ENCODE peak calls at places on chromosomes 7 and 10, in eight cellular contexts. One of them, this sample, is unnamed.
A peak's percentile ranks its signal among the peaks of the same experiment; 100 is the strongest.

GRCh38 chr10:58807631-58808024 is 295.0 kb downstream of the BICC1 start:
- DNase-seq in prostate gland: no peak
- DNase-seq in colonic mucosa: no peak
- DNase-seq in mucosa of descending colon: no peak
- DNase-seq in stomach: no peak
- DNase-seq in transverse colon: no peak
- DNase-seq in body of pancreas: no peak
- DNase-seq in mammary epithelial cell: peak; percentile 86
- DNase-seq in this sample: no peak

GRCh38 chr7:18846765-18847215 is 270.6 kb downstream of the TWIST1 start:
- DNase-seq in colonic mucosa: no peak
- DNase-seq in stomach: no peak
- DNase-seq in body of pancreas: no peak
- DNase-seq in mucosa of descending colon: no peak
- DNase-seq in mammary epithelial cell: no peak
- DNase-seq in prostate gland: no peak
- DNase-seq in transverse colon: no peak
- DNase-seq in this sample: no peak

GRCh38 chr7:24968165-24968564 is 11.8 kb downstream of the OSBPL3 start:
- DNase-seq in colonic mucosa: no peak
- DNase-seq in prostate gland: no peak
- DNase-seq in body of pancreas: no peak
- DNase-seq in mammary epithelial cell: no peak
- DNase-seq in transverse colon: no peak
- DNase-seq in stomach: no peak
- DNase-seq in mucosa of descending colon: no peak
- DNase-seq in this sample: no peak

GRCh38 chr10:13100349-13101294 is 659 bp downstream of the OPTN start:
- DNase-seq in stomach: peak; percentile 34
- DNase-seq in colonic mucosa: peak; percentile 60
- DNase-seq in body of pancreas: peak; percentile 53
- DNase-seq in mucosa of descending colon: peak; percentile 72
- DNase-seq in prostate gland: peak; percentile 17
- DNase-seq in mammary epithelial cell: peak; percentile 42
- DNase-seq in transverse colon: peak; percentile 43
- DNase-seq in this sample: peak; percentile 27

GRCh38 chr7:151665363-151665762 is 145.7 kb upstream of the RHEB start:
- DNase-seq in colonic mucosa: no peak
- DNase-seq in prostate gland: no peak
- DNase-seq in transverse colon: peak; percentile 21
- DNase-seq in mammary epithelial cell: no peak
- DNase-seq in body of pancreas: peak; percentile 41
- DNase-seq in stomach: no peak
- DNase-seq in mucosa of descending colon: no peak
- DNase-seq in this sample: no peak

GRCh38 chr7:141562036-141562435 is 10.8 kb downstream of the AGK start:
- DNase-seq in mucosa of descending colon: no peak
- DNase-seq in mammary epithelial cell: no peak
- DNase-seq in transverse colon: no peak
- DNase-seq in stomach: no peak
- DNase-seq in prostate gland: no peak
- DNase-seq in body of pancreas: no peak
- DNase-seq in colonic mucosa: no peak
- DNase-seq in this sample: no peak

GRCh38 chr10:69835875-69836727 is 34.4 kb downstream of the COL13A1 start:
- DNase-seq in prostate gland: no peak
- DNase-seq in transverse colon: no peak
- DNase-seq in colonic mucosa: no peak
- DNase-seq in stomach: no peak
- DNase-seq in mammary epithelial cell: no peak
- DNase-seq in mucosa of descending colon: no peak
- DNase-seq in body of pancreas: no peak
- DNase-seq in this sample: no peak

GRCh38 chr10:122494833-122495232 is 33.5 kb downstream of the HTRA1 start:
- DNase-seq in colonic mucosa: no peak
- DNase-seq in body of pancreas: no peak
- DNase-seq in prostate gland: no peak
- DNase-seq in mammary epithelial cell: peak; percentile 87
- DNase-seq in mucosa of descending colon: no peak
- DNase-seq in stomach: no peak
- DNase-seq in transverse colon: no peak
- DNase-seq in this sample: no peak

GRCh38 chr10:121690152-121690551 is 91.9 kb upstream of the FGFR2 start:
- DNase-seq in prostate gland: no peak
- DNase-seq in colonic mucosa: no peak
- DNase-seq in transverse colon: no peak
- DNase-seq in mammary epithelial cell: no peak
- DNase-seq in body of pancreas: no peak
- DNase-seq in mucosa of descending colon: no peak
- DNase-seq in stomach: no peak
- DNase-seq in this sample: no peak

GRCh38 chr7:150479023-150479716 is 28.7 kb downstream of the GIMAP8 start:
- DNase-seq in body of pancreas: no peak
- DNase-seq in mucosa of descending colon: no peak
- DNase-seq in prostate gland: no peak
- DNase-seq in mammary epithelial cell: peak; percentile 91
- DNase-seq in transverse colon: no peak
- DNase-seq in stomach: no peak
- DNase-seq in colonic mucosa: no peak
- DNase-seq in this sample: peak; percentile 80

GRCh38 chr10:124742418-124743187 is 1.6 kb downstream of the FAM53B start:
- DNase-seq in prostate gland: no peak
- DNase-seq in transverse colon: no peak
- DNase-seq in mucosa of descending colon: peak; percentile 57
- DNase-seq in stomach: no peak
- DNase-seq in body of pancreas: no peak
- DNase-seq in mammary epithelial cell: peak; percentile 33
- DNase-seq in colonic mucosa: peak; percentile 61
- DNase-seq in this sample: no peak

GRCh38 chr7:39688611-39689485 is 65.5 kb downstream of the RALA start:
- DNase-seq in prostate gland: no peak
- DNase-seq in transverse colon: no peak
- DNase-seq in stomach: no peak
- DNase-seq in body of pancreas: no peak
- DNase-seq in mammary epithelial cell: peak; percentile 66
- DNase-seq in mucosa of descending colon: no peak
- DNase-seq in colonic mucosa: no peak
- DNase-seq in this sample: no peak

GRCh38 chr10:106387063-106387462 is 777.4 kb downstream of the SORCS1 start:
- DNase-seq in mammary epithelial cell: peak; percentile 69
- DNase-seq in colonic mucosa: no peak
- DNase-seq in prostate gland: no peak
- DNase-seq in transverse colon: no peak
- DNase-seq in body of pancreas: no peak
- DNase-seq in mucosa of descending colon: no peak
- DNase-seq in stomach: no peak
- DNase-seq in this sample: no peak

GRCh38 chr10:27783660-27784059 is 38.0 kb upstream of the MKX start:
- DNase-seq in colonic mucosa: no peak
- DNase-seq in mammary epithelial cell: peak; percentile 55
- DNase-seq in transverse colon: no peak
- DNase-seq in stomach: no peak
- DNase-seq in prostate gland: no peak
- DNase-seq in body of pancreas: peak; percentile 33
- DNase-seq in mucosa of descending colon: no peak
- DNase-seq in this sample: peak; percentile 42

GRCh38 chr7:27641576-27642230 is 21.0 kb downstream of the HIBADH start:
- DNase-seq in stomach: no peak
- DNase-seq in transverse colon: no peak
- DNase-seq in prostate gland: no peak
- DNase-seq in colonic mucosa: no peak
- DNase-seq in mammary epithelial cell: no peak
- DNase-seq in body of pancreas: no peak
- DNase-seq in mucosa of descending colon: no peak
- DNase-seq in this sample: no peak

GRCh38 chr10:79196470-79197461 is 128.0 kb downstream of the ZMIZ1 start:
- DNase-seq in colonic mucosa: peak; percentile 82
- DNase-seq in prostate gland: peak; percentile 64
- DNase-seq in stomach: peak; percentile 82
- DNase-seq in body of pancreas: peak; percentile 80
- DNase-seq in mammary epithelial cell: peak; percentile 49
- DNase-seq in mucosa of descending colon: peak; percentile 88
- DNase-seq in transverse colon: peak; percentile 82
- DNase-seq in this sample: peak; percentile 48

DNA sequence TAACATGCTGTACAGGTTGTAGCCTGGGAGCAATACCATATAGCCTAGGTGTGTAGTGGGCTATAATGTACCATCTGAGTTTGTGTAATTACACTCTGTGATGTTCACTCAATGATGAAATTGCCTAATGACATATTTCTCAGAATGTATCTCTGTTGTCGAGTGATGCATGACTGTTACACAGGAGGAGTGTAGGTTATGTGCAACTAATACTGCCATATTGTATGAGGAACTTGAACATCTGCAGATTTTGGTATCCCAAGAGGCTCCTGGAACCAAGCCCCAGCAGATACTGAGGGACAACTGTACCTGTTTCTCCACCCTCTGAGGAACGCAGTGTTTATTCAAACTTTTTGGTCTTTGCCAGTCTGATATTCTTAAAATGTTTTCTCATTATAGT is 38.6 kb downstream of the NACAD start:
- DNase-seq in body of pancreas: no peak
- DNase-seq in prostate gland: no peak
- DNase-seq in colonic mucosa: no peak
- DNase-seq in transverse colon: no peak
- DNase-seq in mucosa of descending colon: no peak
- DNase-seq in stomach: no peak
- DNase-seq in mammary epithelial cell: no peak
- DNase-seq in this sample: no peak
- H3K4me1 ChIP-seq in body of pancreas: no peaks in the 10 kb centered on the region
- H3K4me1 ChIP-seq in prostate gland: no peaks in the 10 kb centered on the region
- H3K4me1 ChIP-seq in colonic mucosa: no peaks in the 10 kb centered on the region
- H3K4me1 ChIP-seq in transverse colon: no peaks in the 10 kb centered on the region
- H3K4me1 ChIP-seq in mucosa of descending colon: no peaks in the 10 kb centered on the region
- H3K4me1 ChIP-seq in stomach: no peaks in the 10 kb centered on the region
- H3K4me1 ChIP-seq in mammary epithelial cell: peaks cover 15% of the 10 kb centered on the region
- H3K4me1 ChIP-seq in this sample: peaks cover 33% of the 10 kb centered on the region

DNA sequence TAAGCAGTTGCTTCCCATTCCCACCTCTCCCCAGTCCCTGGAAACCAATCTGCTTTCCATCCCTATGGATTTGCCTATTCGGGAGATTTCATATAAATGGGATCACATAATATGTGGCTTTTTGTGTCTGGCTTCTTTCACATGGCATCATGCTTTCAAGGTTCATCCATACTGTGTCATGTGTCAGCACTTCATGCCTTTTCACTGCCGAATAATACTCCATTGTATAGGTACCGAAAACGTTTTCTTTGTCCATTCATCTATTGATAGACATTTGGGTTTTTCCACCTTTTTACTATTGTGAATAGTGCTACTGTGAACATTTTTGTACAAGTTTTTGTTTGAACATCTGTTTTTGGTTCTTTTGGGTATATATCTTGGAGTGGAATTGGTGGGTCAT is 12.5 kb downstream of the RBM20 start:
- DNase-seq in colonic mucosa: no peak
- DNase-seq in mucosa of descending colon: no peak
- DNase-seq in stomach: no peak
- DNase-seq in prostate gland: no peak
- DNase-seq in transverse colon: no peak
- DNase-seq in mammary epithelial cell: no peak
- DNase-seq in body of pancreas: no peak
- DNase-seq in this sample: no peak
- H3K4me1 ChIP-seq in colonic mucosa: no peaks in the 10 kb centered on the region
- H3K4me1 ChIP-seq in mucosa of descending colon: no peaks in the 10 kb centered on the region
- H3K4me1 ChIP-seq in stomach: no peaks in the 10 kb centered on the region
- H3K4me1 ChIP-seq in prostate gland: no peaks in the 10 kb centered on the region
- H3K4me1 ChIP-seq in transverse colon: no peaks in the 10 kb centered on the region
- H3K4me1 ChIP-seq in mammary epithelial cell: peaks cover 3% of the 10 kb centered on the region
- H3K4me1 ChIP-seq in body of pancreas: no peaks in the 10 kb centered on the region
- H3K4me1 ChIP-seq in this sample: peaks cover 2% of the 10 kb centered on the region

DNA sequence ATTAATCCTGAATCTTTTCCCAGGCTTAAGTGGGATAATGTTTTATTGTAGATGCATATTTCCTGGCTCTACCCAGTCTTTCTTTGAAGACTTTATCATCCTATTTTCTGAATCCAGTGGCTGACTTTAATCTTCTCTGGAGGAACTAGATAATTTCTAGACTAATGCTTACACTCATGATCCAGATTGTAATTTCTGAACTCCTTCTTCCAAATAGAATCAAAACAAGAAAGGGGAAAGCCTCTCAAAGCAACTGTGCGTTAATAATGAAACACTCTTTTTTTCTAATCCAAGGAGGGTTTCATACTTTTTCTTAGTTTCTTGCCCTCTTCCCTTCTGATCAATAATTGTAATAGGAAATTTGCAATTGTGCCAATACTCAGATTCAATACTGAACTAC is 8.0 kb downstream of the GSTK1 start:
- DNase-seq in mammary epithelial cell: no peak
- DNase-seq in prostate gland: no peak
- DNase-seq in transverse colon: no peak
- DNase-seq in stomach: no peak
- DNase-seq in mucosa of descending colon: no peak
- DNase-seq in colonic mucosa: no peak
- DNase-seq in body of pancreas: no peak
- DNase-seq in this sample: no peak
- H3K4me1 ChIP-seq in mammary epithelial cell: no peaks in the 10 kb centered on the region
- H3K4me1 ChIP-seq in prostate gland: no peaks in the 10 kb centered on the region
- H3K4me1 ChIP-seq in transverse colon: no peaks in the 10 kb centered on the region
- H3K4me1 ChIP-seq in stomach: no peaks in the 10 kb centered on the region
- H3K4me1 ChIP-seq in mucosa of descending colon: peaks cover 11% of the 10 kb centered on the region
- H3K4me1 ChIP-seq in colonic mucosa: no peaks in the 10 kb centered on the region
- H3K4me1 ChIP-seq in body of pancreas: no peaks in the 10 kb centered on the region
- H3K4me1 ChIP-seq in this sample: peaks cover 32% of the 10 kb centered on the region

GRCh38 chr7:139743267-139743966 is 34.4 kb downstream of the HIPK2 start:
- DNase-seq in mucosa of descending colon: no peak
- DNase-seq in transverse colon: no peak
- DNase-seq in mammary epithelial cell: no peak
- DNase-seq in prostate gland: no peak
- DNase-seq in stomach: no peak
- DNase-seq in colonic mucosa: no peak
- DNase-seq in body of pancreas: no peak
- DNase-seq in this sample: no peak

GRCh38 chr7:139741813-139742344 is 35.9 kb downstream of the HIPK2 start:
- DNase-seq in transverse colon: no peak
- DNase-seq in mucosa of descending colon: no peak
- DNase-seq in stomach: no peak
- DNase-seq in prostate gland: no peak
- DNase-seq in mammary epithelial cell: no peak
- DNase-seq in colonic mucosa: no peak
- DNase-seq in body of pancreas: no peak
- DNase-seq in this sample: no peak

GRCh38 chr7:139738772-139739171 is 39.0 kb downstream of the HIPK2 start:
- DNase-seq in prostate gland: no peak
- DNase-seq in transverse colon: no peak
- DNase-seq in colonic mucosa: no peak
- DNase-seq in body of pancreas: no peak
- DNase-seq in mucosa of descending colon: no peak
- DNase-seq in mammary epithelial cell: no peak
- DNase-seq in stomach: no peak
- DNase-seq in this sample: no peak

GRCh38 chr7:139739863-139740597 is 37.8 kb downstream of the HIPK2 start:
- DNase-seq in mammary epithelial cell: no peak
- DNase-seq in stomach: peak; percentile 72
- DNase-seq in body of pancreas: peak; percentile 73
- DNase-seq in transverse colon: peak; percentile 44
- DNase-seq in colonic mucosa: peak; percentile 38
- DNase-seq in mucosa of descending colon: peak; percentile 51
- DNase-seq in prostate gland: peak; percentile 52
- DNase-seq in this sample: no peak

DNA sequence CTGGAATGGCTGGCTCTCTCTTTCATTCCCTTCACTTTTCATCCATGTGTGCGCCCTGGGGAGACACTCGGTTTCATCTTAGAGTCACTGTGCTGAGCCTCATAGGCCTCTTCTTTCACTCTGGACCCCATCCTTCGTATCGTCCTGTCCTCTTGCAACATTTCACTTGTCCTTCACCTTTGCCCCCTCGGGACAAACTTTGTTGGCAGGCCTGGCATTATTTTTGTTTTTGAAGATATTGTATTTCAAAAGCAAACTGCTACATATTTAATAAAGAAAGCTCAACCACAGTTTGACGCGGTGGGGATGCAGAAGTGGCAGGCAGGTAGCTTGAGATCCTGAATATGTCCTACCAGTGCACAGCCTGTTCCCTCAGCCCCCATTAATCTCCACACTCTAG is 36.6 kb downstream of the HIPK2 start:
- DNase-seq in body of pancreas: no peak
- DNase-seq in colonic mucosa: no peak
- DNase-seq in mammary epithelial cell: no peak
- DNase-seq in stomach: no peak
- DNase-seq in mucosa of descending colon: no peak
- DNase-seq in transverse colon: no peak
- DNase-seq in prostate gland: no peak
- DNase-seq in this sample: no peak
- H3K4me1 ChIP-seq in body of pancreas: peaks cover 57% of the 10 kb centered on the region
- H3K4me1 ChIP-seq in colonic mucosa: peaks cover 21% of the 10 kb centered on the region
- H3K4me1 ChIP-seq in mammary epithelial cell: peaks cover 31% of the 10 kb centered on the region
- H3K4me1 ChIP-seq in stomach: peaks cover 70% of the 10 kb centered on the region
- H3K4me1 ChIP-seq in mucosa of descending colon: peaks cover 56% of the 10 kb centered on the region
- H3K4me1 ChIP-seq in transverse colon: peaks cover 27% of the 10 kb centered on the region
- H3K4me1 ChIP-seq in prostate gland: peaks cover 9% of the 10 kb centered on the region
- H3K4me1 ChIP-seq in this sample: peaks cover 27% of the 10 kb centered on the region

This sample was measured in CD4-positive, alpha-beta memory T cell.